ENCODE peak calls at places on chromosomes 7 and 10, in seven cellular contexts. C is activated CD4-positive, alpha-beta T cell treated with anti-CD3 and anti-CD28 coated beads, Interleukin-2, amount 10 ng/mL, durations not matched to agents 7 days and 5 days; N is astrocyte of the cerebellum; L is A549; M is endodermal cell; W is NCI-H1417; D is KBM-7. R is an unnamed sample.

GRCh38 chr10:49323171-49323895 is 24.4 kb downstream of the C10orf71 start:
- DNase-seq in C (no peak), N (no peak), L (no peak), M (no peak), W (peak), D (no peak), R (no peak)

GRCh38 chr7:27156508-27156898 is at the start of gene HOXA7:
- DNase-seq in C (no peak), N (no peak), L (peak), M (peak), W (no peak), D (peak), R (no peak)

GRCh38 chr10:102918817-102919236 is 733 bp downstream of the CNNM2 start:
- DNase-seq in C (peak), N (no peak), L (peak), M (peak), W (peak), D (no peak), R (peak)

GRCh38 chr10:30111340-30111980 is 52.1 kb upstream of the JCAD start:
- DNase-seq in C (no peak), N (peak), L (peak), M (no peak), W (no peak), D (no peak), R (no peak)

GRCh38 chr10:97399843-97400545 is 1.1 kb downstream of the RRP12 start:
- DNase-seq in C (peak), N (no peak), L (peak), M (peak), W (peak), D (peak), R (peak)

GRCh38 chr10:104307576-104308438 is 30.5 kb downstream of the ITPRIP start:
- DNase-seq in C (no peak), N (no peak), L (no peak), M (no peak), W (no peak), D (no peak), R (no peak)

GRCh38 chr7:134850048-134850447 is 70.6 kb downstream of the CALD1 start:
- DNase-seq in C (no peak), N (no peak), L (no peak), M (no peak), W (peak), D (no peak), R (no peak)

GRCh38 chr7:140484951-140485350 is 5.6 kb upstream of the MKRN1 start:
- DNase-seq in C (no peak), N (no peak), L (no peak), M (no peak), W (no peak), D (no peak), R (no peak)

GRCh38 chr7:158350166-158350900 is 237.3 kb downstream of the PTPRN2 start:
- DNase-seq in C (no peak), N (no peak), L (no peak), M (peak), W (no peak), D (no peak), R (no peak)

GRCh38 chr10:133058267-133059092 is 29.2 kb upstream of the ADGRA1 start:
- DNase-seq in C (no peak), N (no peak), L (no peak), M (no peak), W (no peak), D (peak), R (no peak)

GRCh38 chr10:79342295-79342761 is 4.9 kb upstream of the PPIF start:
- DNase-seq in C (no peak), N (no peak), L (no peak), M (peak), W (no peak), D (no peak), R (no peak)

GRCh38 chr10:64396105-64396504 is 874.9 kb downstream of the REEP3 start:
- DNase-seq in C (no peak), N (peak), L (no peak), M (no peak), W (no peak), D (no peak), R (no peak)

GRCh38 chr10:103736763-103737162 is 118.6 kb downstream of the SH3PXD2A start:
- DNase-seq in C (no peak), N (no peak), L (peak), M (peak), W (peak), D (peak), R (no peak)

GRCh38 chr10:12748186-12748585 is 253.3 kb downstream of the CCDC3 start:
- DNase-seq in C (no peak), N (peak), L (no peak), M (no peak), W (no peak), D (no peak), R (no peak)

GRCh38 chr10:118798186-118798811 is 43.5 kb upstream of the CACUL1 start:
- DNase-seq in C (no peak), N (peak), L (peak), M (no peak), W (no peak), D (no peak), R (no peak)

GRCh38 chr10:129621694-129622093 is 154.7 kb downstream of the MGMT start:
- DNase-seq in C (no peak), N (no peak), L (no peak), M (no peak), W (no peak), D (no peak), R (no peak)

GRCh38 chr10:112059220-112059619 is 124.3 kb downstream of the GPAM start:
- DNase-seq in C (no peak), N (no peak), L (no peak), M (no peak), W (no peak), D (no peak), R (no peak)

GRCh38 chr7:101507791-101508252 is 121.3 kb downstream of the MYL10 start:
- DNase-seq in C (peak), N (peak), L (peak), M (peak), W (peak), D (peak), R (peak)

GRCh38 chr10:29948971-29949370 is 110.4 kb downstream of the JCAD start:
- DNase-seq in C (no peak), N (no peak), L (no peak), M (no peak), W (no peak), D (no peak), R (no peak)

GRCh38 chr7:128405345-128406146 is 4.2 kb downstream of the IMPDH1 start:
- DNase-seq in C (peak), N (no peak), L (no peak), M (peak), W (peak), D (no peak), R (peak)

GRCh38 chr7:73885975-73886798 is 25.2 kb downstream of the TMEM270 start:
- DNase-seq in C (no peak), N (peak), L (no peak), M (peak), W (no peak), D (peak), R (peak)

GRCh38 chr7:73844848-73845460 is 2.6 kb upstream of the METTL27 start:
- DNase-seq in C (no peak), N (no peak), L (no peak), M (no peak), W (no peak), D (no peak), R (peak)

GRCh38 chr10:98855403-98856189 is 380.1 kb downstream of the HPSE2 start:
- DNase-seq in C (no peak), N (no peak), L (no peak), M (no peak), W (no peak), D (no peak), R (no peak)

GRCh38 chr10:49781247-49781646 is 19.1 kb upstream of the OGDHL start:
- DNase-seq in C (no peak), N (no peak), L (no peak), M (no peak), W (no peak), D (no peak), R (no peak)

GRCh38 chr10:17454181-17454800 is at the start of gene ST8SIA6:
- DNase-seq in C (peak), N (no peak), L (peak), M (peak), W (peak), D (peak), R (peak)

GRCh38 chr7:120843121-120843520 is 14.8 kb downstream of the TSPAN12 start:
- DNase-seq in C (no peak), N (no peak), L (no peak), M (no peak), W (no peak), D (no peak), R (no peak)

GRCh38 chr7:127383123-127383835 is 9.2 kb downstream of the ZNF800 start:
- DNase-seq in C (no peak), N (no peak), L (peak), M (no peak), W (no peak), D (peak), R (peak)

GRCh38 chr7:2063562-2064360 is 169.0 kb downstream of the MAD1L1 start:
- DNase-seq in C (no peak), N (no peak), L (peak), M (no peak), W (peak), D (no peak), R (peak)

GRCh38 chr10:89122431-89123066 is 84.6 kb downstream of the CH25H start:
- DNase-seq in C (no peak), N (no peak), L (no peak), M (no peak), W (no peak), D (peak), R (no peak)

GRCh38 chr7:130286881-130287280 is 6.1 kb upstream of the CPA4 start:
- DNase-seq in C (no peak), N (peak), L (no peak), M (no peak), W (no peak), D (no peak), R (no peak)

GRCh38 chr7:151665363-151665762 is 145.7 kb upstream of the RHEB start:
- DNase-seq in C (no peak), N (peak), L (no peak), M (no peak), W (no peak), D (no peak), R (peak)

GRCh38 chr10:69839696-69840345 is 38.1 kb downstream of the COL13A1 start:
- DNase-seq in C (no peak), N (peak), L (no peak), M (no peak), W (no peak), D (no peak), R (no peak)

GRCh38 chr7:75995052-75995471 is 667 bp upstream of the TMEM120A start:
- DNase-seq in C (no peak), N (no peak), L (no peak), M (no peak), W (no peak), D (no peak), R (no peak)

GRCh38 chr10:133009218-133009954 is 67.0 kb upstream of the CFAP46 start:
- DNase-seq in C (no peak), N (no peak), L (peak), M (no peak), W (no peak), D (no peak), R (peak)

GRCh38 chr10:31939797-31940708 is 11.4 kb upstream of the ARHGAP12 start:
- DNase-seq in C (no peak), N (no peak), L (no peak), M (no peak), W (no peak), D (no peak), R (no peak)